ENCODE peak calls at places on chromosome 2, in four cellular contexts. S, A, G and W are unnamed samples.

GRCh38 chr2:240195316-240195861 is 54.9 kb upstream of the OTOS start:
- DNase-seq in A (no peak), S (peak; percentile 68), G (no peak), W (no peak)

GRCh38 chr2:113203901-113204519 is 30.2 kb downstream of the PSD4 start:
- DNase-seq in G (peak; percentile 81), S (peak; percentile 96), A (peak; percentile 55), W (peak; percentile 64)

GRCh38 chr2:25714740-25715139 is 41.4 kb upstream of the DTNB start:
- DNase-seq in G (no peak), S (no peak), A (no peak), W (no peak)

GRCh38 chr2:109446531-109447131 is 167.1 kb downstream of the SEPTIN10 start:
- DNase-seq in G (no peak), S (peak; percentile 77), A (no peak), W (no peak)

GRCh38 chr2:205646680-205647079 is 35.6 kb upstream of the NRP2 start:
- DNase-seq in A (no peak), S (no peak), G (no peak), W (no peak)

GRCh38 chr2:64644240-64645013 is 9.3 kb downstream of the SERTAD2 start:
- DNase-seq in S (peak; percentile 91), A (no peak), G (peak; percentile 92), W (peak; percentile 84)

GRCh38 chr2:59594671-59595222 is 958.7 kb downstream of the BCL11A start:
- DNase-seq in S (no peak), G (no peak), A (no peak), W (no peak)

GRCh38 chr2:41886757-41887156 is 161.1 kb upstream of the PKDCC start:
- DNase-seq in S (no peak), A (no peak), G (peak; percentile 63), W (peak; percentile 21)

GRCh38 chr2:137118140-137118539 is 352.8 kb downstream of the THSD7B start:
- DNase-seq in S (no peak), G (no peak), A (no peak), W (no peak)